ENCODE peak calls at places on chromosome 19, in five cellular contexts. Y is activated CD8-positive, alpha-beta memory T cell treated with anti-CD3 and anti-CD28 coated beads for 1 hour; S is KBM-7; T is activated CD4-positive, alpha-beta T cell treated with anti-CD3 and anti-CD28 coated beads, Interleukin-2, amount 10 ng/mL, durations not matched to agents 7 days and 5 days; B is H9. R is an unnamed sample.
A peak's percentile ranks its signal among the peaks of the same experiment; 100 is the strongest.

GRCh38 chr19:17658666-17659065 is 29.5 kb downstream of the UNC13A start:
- DNase-seq in S (no peak), T (no peak), Y (no peak), B (no peak), R (no peak)

GRCh38 chr19:31164666-31165265 is 184.5 kb downstream of the TSHZ3 start:
- DNase-seq in Y (no peak), S (no peak), B (peak; percentile 14), T (no peak), R (no peak)

GRCh38 chr19:3804429-3804828 is 18.2 kb upstream of the MATK start:
- DNase-seq in B (no peak), Y (no peak), T (no peak), S (no peak), R (no peak)

GRCh38 chr19:5767949-5768348 is 16.6 kb downstream of the PRR22 start:
- DNase-seq in Y (no peak), T (no peak), B (no peak), S (no peak), R (no peak)

GRCh38 chr19:30229524-30230174 is 142.5 kb upstream of the ZNF536 start:
- DNase-seq in S (no peak), Y (no peak), T (no peak), B (no peak), R (no peak)

GRCh38 chr19:38834590-38834989 is 3.0 kb upstream of the ECH1 start:
- DNase-seq in T (no peak), Y (no peak), S (no peak), B (no peak), R (no peak)

GRCh38 chr19:28943651-28944050 is 269.3 kb downstream of the UQCRFS1 start:
- DNase-seq in Y (no peak), B (peak; percentile 60), S (no peak), T (no peak), R (no peak)

GRCh38 chr19:1990230-1991017 is 25.1 kb downstream of the BTBD2 start:
- DNase-seq in T (no peak), S (no peak), B (no peak), Y (no peak), R (no peak)

GRCh38 chr19:19447536-19448237 is 42.2 kb downstream of the GATAD2A start:
- DNase-seq in B (peak; percentile 31), S (no peak), T (peak; percentile 76), Y (no peak), R (peak; percentile 71)

GRCh38 chr19:30036154-30037129 is 94.4 kb downstream of the URI1 start:
- DNase-seq in Y (no peak), T (no peak), B (no peak), S (no peak), R (no peak)

GRCh38 chr19:57374179-57374578 is 10.8 kb downstream of the TRAPPC2B start:
- DNase-seq in T (no peak), Y (no peak), S (no peak), B (no peak), R (no peak)

GRCh38 chr19:40803857-40804782 is 5.1 kb downstream of the EGLN2 start:
- DNase-seq in T (peak; percentile 84), Y (no peak), B (peak; percentile 71), S (peak; percentile 64), R (peak; percentile 88)

GRCh38 chr19:17078038-17078919 is 2.7 kb downstream of the MYO9B start:
- DNase-seq in B (no peak), S (no peak), T (no peak), Y (no peak), R (no peak)

GRCh38 chr19:51735759-51736449 is 12.1 kb upstream of the HAS1 start:
- DNase-seq in B (no peak), T (no peak), Y (no peak), S (peak; percentile 37), R (no peak)

GRCh38 chr19:54405628-54406027 is 9.6 kb upstream of the TTYH1 start:
- DNase-seq in Y (no peak), S (no peak), B (no peak), T (no peak), R (no peak)

GRCh38 chr19:45045671-45046353 is 7.0 kb downstream of the CLASRP start:
- DNase-seq in T (no peak), B (no peak), S (no peak), Y (no peak), R (no peak)

GRCh38 chr19:19410553-19411550 is 5.4 kb downstream of the GATAD2A start:
- DNase-seq in S (no peak), B (no peak), T (no peak), Y (no peak), R (peak; percentile 65)

GRCh38 chr19:10816691-10817090 is 19.3 kb downstream of the TMED1 start:
- DNase-seq in T (no peak), Y (no peak), B (no peak), S (no peak), R (no peak)

GRCh38 chr19:1624458-1624857 is 19.2 kb upstream of the UQCR11 start:
- DNase-seq in S (peak; percentile 47), B (peak; percentile 86), Y (peak; percentile 20), T (peak; percentile 62), R (peak; percentile 72)

GRCh38 chr19:39341122-39341719 is 1.0 kb upstream of the SAMD4B start:
- DNase-seq in Y (no peak), B (peak; percentile 58), T (peak; percentile 26), S (peak; percentile 38), R (peak; percentile 43)

GRCh38 chr19:49149652-49150105 is 5.5 kb downstream of the HRC start:
- DNase-seq in T (no peak), S (peak; percentile 80), B (peak; percentile 80), Y (no peak), R (no peak)

GRCh38 chr19:50777830-50778303 is 7.6 kb downstream of the GPR32 start:
- DNase-seq in Y (no peak), T (no peak), B (peak; percentile 79), S (no peak), R (no peak)

GRCh38 chr19:917323-918151 is at the start of gene KISS1R:
- DNase-seq in Y (no peak), T (peak; percentile 36), B (peak; percentile 89), S (peak; percentile 82), R (peak; percentile 74)

GRCh38 chr19:47280183-47280797 is 5.6 kb downstream of the INAFM1 start:
- DNase-seq in Y (no peak), B (peak; percentile 85), T (peak; percentile 67), S (peak; percentile 57), R (peak; percentile 74)

GRCh38 chr19:32977269-32977668 is 5.2 kb downstream of the FAAP24 start:
- DNase-seq in B (no peak), Y (no peak), S (peak; percentile 7), T (no peak), R (no peak)